ENCODE peak calls at places on chromosomes 11 and 22, in eight cellular contexts. One of them, this sample, is unnamed.

GRCh38 chr22:20524004-20524481 is 16.6 kb downstream of the MED15 start:
- DNase-seq in neural progenitor cell: no peak
- DNase-seq in DND-41: peak; percentile 11
- DNase-seq in lower lobe of right lung: no peak
- DNase-seq in mucosa of descending colon: no peak
- DNase-seq in uterus: no peak
- DNase-seq in MM.1S: no peak
- DNase-seq in sigmoid colon: no peak
- DNase-seq in this sample: no peak

GRCh38 chr22:32044913-32045312 is 1.9 kb downstream of the SLC5A1 start:
- DNase-seq in neural progenitor cell: no peak
- DNase-seq in DND-41: no peak
- DNase-seq in lower lobe of right lung: no peak
- DNase-seq in mucosa of descending colon: peak; percentile 70
- DNase-seq in uterus: no peak
- DNase-seq in MM.1S: no peak
- DNase-seq in sigmoid colon: no peak
- DNase-seq in this sample: peak; percentile 40

GRCh38 chr11:6655020-6655789 is 404 bp downstream of the DCHS1 start:
- DNase-seq in neural progenitor cell: peak; percentile 67
- DNase-seq in DND-41: no peak
- DNase-seq in lower lobe of right lung: no peak
- DNase-seq in mucosa of descending colon: peak; percentile 38
- DNase-seq in uterus: peak; percentile 51
- DNase-seq in MM.1S: no peak
- DNase-seq in sigmoid colon: peak; percentile 74
- DNase-seq in this sample: no peak

GRCh38 chr11:1750840-1751520 is 585 bp upstream of the IFITM10 start:
- DNase-seq in neural progenitor cell: no peak
- DNase-seq in DND-41: no peak
- DNase-seq in lower lobe of right lung: peak; percentile 64
- DNase-seq in mucosa of descending colon: no peak
- DNase-seq in uterus: no peak
- DNase-seq in MM.1S: no peak
- DNase-seq in sigmoid colon: peak; percentile 64
- DNase-seq in this sample: no peak

GRCh38 chr11:74719011-74719410 is 12.2 kb downstream of the CHRDL2 start:
- DNase-seq in neural progenitor cell: no peak
- DNase-seq in DND-41: no peak
- DNase-seq in lower lobe of right lung: no peak
- DNase-seq in mucosa of descending colon: no peak
- DNase-seq in uterus: no peak
- DNase-seq in MM.1S: no peak
- DNase-seq in sigmoid colon: no peak
- DNase-seq in this sample: no peak

GRCh38 chr11:2675540-2675939 is 24.3 kb downstream of the KCNQ1OT1 start:
- DNase-seq in neural progenitor cell: no peak
- DNase-seq in DND-41: no peak
- DNase-seq in lower lobe of right lung: no peak
- DNase-seq in mucosa of descending colon: no peak
- DNase-seq in uterus: no peak
- DNase-seq in MM.1S: no peak
- DNase-seq in sigmoid colon: peak; percentile 77
- DNase-seq in this sample: no peak

GRCh38 chr11:24515632-24516031 is 18.8 kb downstream of the LUZP2 start:
- DNase-seq in neural progenitor cell: peak; percentile 14
- DNase-seq in DND-41: no peak
- DNase-seq in lower lobe of right lung: no peak
- DNase-seq in mucosa of descending colon: no peak
- DNase-seq in uterus: no peak
- DNase-seq in MM.1S: no peak
- DNase-seq in sigmoid colon: no peak
- DNase-seq in this sample: no peak

GRCh38 chr22:23230348-23231068 is 50.2 kb downstream of the BCR start:
- DNase-seq in neural progenitor cell: peak; percentile 74
- DNase-seq in DND-41: no peak
- DNase-seq in lower lobe of right lung: peak; percentile 16
- DNase-seq in mucosa of descending colon: no peak
- DNase-seq in uterus: no peak
- DNase-seq in MM.1S: no peak
- DNase-seq in sigmoid colon: no peak
- DNase-seq in this sample: no peak

GRCh38 chr11:84398017-84398626 is 1112.0 kb upstream of the CCDC90B start:
- DNase-seq in neural progenitor cell: peak; percentile 47
- DNase-seq in DND-41: no peak
- DNase-seq in lower lobe of right lung: no peak
- DNase-seq in mucosa of descending colon: no peak
- DNase-seq in uterus: no peak
- DNase-seq in MM.1S: peak; percentile 41
- DNase-seq in sigmoid colon: no peak
- DNase-seq in this sample: peak; percentile 7

GRCh38 chr11:26227883-26228502 is 103.9 kb upstream of the ANO3 start:
- DNase-seq in neural progenitor cell: no peak
- DNase-seq in DND-41: no peak
- DNase-seq in lower lobe of right lung: no peak
- DNase-seq in mucosa of descending colon: no peak
- DNase-seq in uterus: no peak
- DNase-seq in MM.1S: peak; percentile 91
- DNase-seq in sigmoid colon: no peak
- DNase-seq in this sample: no peak

GRCh38 chr11:26228778-26229177 is 103.2 kb upstream of the ANO3 start:
- DNase-seq in neural progenitor cell: no peak
- DNase-seq in DND-41: no peak
- DNase-seq in lower lobe of right lung: no peak
- DNase-seq in mucosa of descending colon: no peak
- DNase-seq in uterus: no peak
- DNase-seq in MM.1S: no peak
- DNase-seq in sigmoid colon: no peak
- DNase-seq in this sample: no peak

GRCh38 chr11:26225643-26226042 is 106.3 kb upstream of the ANO3 start:
- DNase-seq in neural progenitor cell: no peak
- DNase-seq in DND-41: no peak
- DNase-seq in lower lobe of right lung: no peak
- DNase-seq in mucosa of descending colon: no peak
- DNase-seq in uterus: no peak
- DNase-seq in MM.1S: no peak
- DNase-seq in sigmoid colon: no peak
- DNase-seq in this sample: no peak

GRCh38 chr11:26229270-26229669 is 102.7 kb upstream of the ANO3 start:
- DNase-seq in neural progenitor cell: no peak
- DNase-seq in DND-41: no peak
- DNase-seq in lower lobe of right lung: no peak
- DNase-seq in mucosa of descending colon: no peak
- DNase-seq in uterus: no peak
- DNase-seq in MM.1S: no peak
- DNase-seq in sigmoid colon: no peak
- DNase-seq in this sample: no peak

DNA sequence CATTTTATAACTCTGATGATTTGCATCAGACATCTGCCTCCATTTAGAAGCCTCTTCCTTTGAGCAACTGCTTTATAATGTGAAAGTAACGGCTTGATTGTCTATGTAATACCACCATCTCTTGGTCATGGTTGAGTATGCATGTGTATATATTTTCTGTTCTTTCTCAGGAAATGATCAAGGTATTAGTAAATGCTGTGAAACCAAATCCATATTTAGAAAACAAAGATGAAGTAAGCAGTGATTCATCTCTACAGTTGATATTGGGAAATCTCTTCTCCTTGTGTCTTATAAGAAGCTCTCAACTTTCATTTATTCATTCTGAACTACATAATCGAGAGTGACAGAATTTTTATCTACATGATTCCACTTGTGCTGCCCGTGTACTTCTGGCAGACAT is 104.6 kb upstream of the ANO3 start:
- DNase-seq in neural progenitor cell: peak; percentile 10
- DNase-seq in DND-41: no peak
- DNase-seq in lower lobe of right lung: no peak
- DNase-seq in mucosa of descending colon: no peak
- DNase-seq in uterus: no peak
- DNase-seq in MM.1S: peak; percentile 82
- DNase-seq in sigmoid colon: no peak
- DNase-seq in this sample: peak; percentile 7
- TF ChIP-seq CTCF in neural progenitor cell: peak; percentile 35
- TF ChIP-seq CTCF in DND-41: peak; percentile 40
- TF ChIP-seq CTCF in lower lobe of right lung: peak; percentile 54
- TF ChIP-seq CTCF in mucosa of descending colon: no peak
- TF ChIP-seq CTCF in uterus: peak; percentile 36
- TF ChIP-seq CTCF in MM.1S: peak; percentile 72
- TF ChIP-seq CTCF in sigmoid colon: no peak
- TF ChIP-seq CTCF in this sample: peak; percentile 39

GRCh38 chr22:48968201-48968959 is 859.3 kb downstream of the BRD1 start:
- DNase-seq in neural progenitor cell: peak; percentile 50
- DNase-seq in DND-41: no peak
- DNase-seq in lower lobe of right lung: no peak
- DNase-seq in mucosa of descending colon: peak; percentile 39
- DNase-seq in uterus: peak; percentile 5
- DNase-seq in MM.1S: peak; percentile 52
- DNase-seq in sigmoid colon: no peak
- DNase-seq in this sample: no peak
- TF ChIP-seq CTCF in neural progenitor cell: peak; percentile 61
- TF ChIP-seq CTCF in DND-41: peak; percentile 13
- TF ChIP-seq CTCF in lower lobe of right lung: peak; percentile 12
- TF ChIP-seq CTCF in mucosa of descending colon: no peak
- TF ChIP-seq CTCF in uterus: no peak
- TF ChIP-seq CTCF in MM.1S: peak; percentile 66
- TF ChIP-seq CTCF in sigmoid colon: no peak
- TF ChIP-seq CTCF in this sample: no peak

GRCh38 chr11:120230433-120231071 is 9.4 kb upstream of the POU2F3 start:
- DNase-seq in neural progenitor cell: no peak
- DNase-seq in DND-41: no peak
- DNase-seq in lower lobe of right lung: no peak
- DNase-seq in mucosa of descending colon: no peak
- DNase-seq in uterus: no peak
- DNase-seq in MM.1S: no peak
- DNase-seq in sigmoid colon: no peak
- DNase-seq in this sample: no peak
- TF ChIP-seq CTCF in neural progenitor cell: no peak
- TF ChIP-seq CTCF in DND-41: no peak
- TF ChIP-seq CTCF in lower lobe of right lung: no peak
- TF ChIP-seq CTCF in mucosa of descending colon: no peak
- TF ChIP-seq CTCF in uterus: no peak
- TF ChIP-seq CTCF in MM.1S: no peak
- TF ChIP-seq CTCF in sigmoid colon: no peak
- TF ChIP-seq CTCF in this sample: no peak

GRCh38 chr11:78910322-78910721 is 335.7 kb upstream of the NARS2 start:
- DNase-seq in neural progenitor cell: no peak
- DNase-seq in DND-41: no peak
- DNase-seq in lower lobe of right lung: no peak
- DNase-seq in mucosa of descending colon: no peak
- DNase-seq in uterus: no peak
- DNase-seq in MM.1S: peak; percentile 87
- DNase-seq in sigmoid colon: no peak
- DNase-seq in this sample: no peak

GRCh38 chr11:78909386-78909785 is 334.7 kb upstream of the NARS2 start:
- DNase-seq in neural progenitor cell: no peak
- DNase-seq in DND-41: no peak
- DNase-seq in lower lobe of right lung: no peak
- DNase-seq in mucosa of descending colon: no peak
- DNase-seq in uterus: no peak
- DNase-seq in MM.1S: no peak
- DNase-seq in sigmoid colon: no peak
- DNase-seq in this sample: no peak

GRCh38 chr11:78914503-78914902 is 339.8 kb upstream of the NARS2 start:
- DNase-seq in neural progenitor cell: no peak
- DNase-seq in DND-41: no peak
- DNase-seq in lower lobe of right lung: no peak
- DNase-seq in mucosa of descending colon: no peak
- DNase-seq in uterus: no peak
- DNase-seq in MM.1S: no peak
- DNase-seq in sigmoid colon: no peak
- DNase-seq in this sample: no peak

GRCh38 chr11:78916759-78917158 is 342.1 kb upstream of the NARS2 start:
- DNase-seq in neural progenitor cell: no peak
- DNase-seq in DND-41: no peak
- DNase-seq in lower lobe of right lung: no peak
- DNase-seq in mucosa of descending colon: no peak
- DNase-seq in uterus: no peak
- DNase-seq in MM.1S: no peak
- DNase-seq in sigmoid colon: no peak
- DNase-seq in this sample: no peak

DNA sequence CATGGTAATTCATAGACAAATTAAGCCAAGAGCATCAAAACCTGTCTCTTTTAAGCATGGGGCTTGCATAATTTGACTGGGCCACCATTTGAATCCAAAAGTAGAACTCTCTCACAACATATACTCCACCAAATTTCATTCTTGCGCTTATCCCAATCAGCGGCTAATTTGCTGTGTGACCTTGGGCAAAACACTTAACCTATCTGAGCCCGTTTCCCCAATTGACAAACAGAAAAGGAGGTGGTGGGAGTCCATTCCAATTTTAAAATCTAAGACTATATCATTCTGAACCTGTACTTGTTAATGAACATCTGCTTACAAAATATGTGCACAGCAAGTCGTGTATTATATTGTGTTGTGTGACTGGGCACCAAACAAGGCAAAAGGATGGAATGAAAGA is 338.1 kb upstream of the NARS2 start:
- DNase-seq in neural progenitor cell: no peak
- DNase-seq in DND-41: no peak
- DNase-seq in lower lobe of right lung: no peak
- DNase-seq in mucosa of descending colon: no peak
- DNase-seq in uterus: no peak
- DNase-seq in MM.1S: no peak
- DNase-seq in sigmoid colon: no peak
- DNase-seq in this sample: no peak
- TF ChIP-seq CTCF in neural progenitor cell: no peak
- TF ChIP-seq CTCF in DND-41: no peak
- TF ChIP-seq CTCF in lower lobe of right lung: no peak
- TF ChIP-seq CTCF in mucosa of descending colon: no peak
- TF ChIP-seq CTCF in uterus: no peak
- TF ChIP-seq CTCF in MM.1S: no peak
- TF ChIP-seq CTCF in sigmoid colon: no peak
- TF ChIP-seq CTCF in this sample: no peak

This sample was measured in Calu3.